ENCODE peak calls at places on chromosomes 6 and 20, in eight cellular contexts. D is RWPE1, Z is WTC11, X is natural killer cell, O is NB4, C is cardiac fibroblast, Y is GM13977, R is A549. J is an unnamed sample.

GRCh38 chr6:157667211-157668033 is 155.6 kb upstream of the SNX9 start:
- DNase-seq in Z (peak), O (peak), X (peak), D (peak), R (peak), C (peak), Y (peak), J (no peak)

GRCh38 chr6:143187173-143187908 is 126.7 kb downstream of the AIG1 start:
- DNase-seq in Y (no peak), O (no peak), D (peak), R (no peak), C (peak), Z (no peak), X (no peak), J (no peak)

GRCh38 chr6:159691133-159691962 is 1.7 kb downstream of the SOD2 start:
- DNase-seq in C (peak), D (peak), X (no peak), O (peak), R (peak), Z (no peak), Y (peak), J (no peak)

GRCh38 chr6:107732461-107732860 is 91.7 kb downstream of the SCML4 start:
- DNase-seq in Y (no peak), O (no peak), X (no peak), Z (no peak), R (no peak), D (no peak), C (no peak), J (peak)

GRCh38 chr6:15389759-15390723 is 144.2 kb downstream of the JARID2 start:
- DNase-seq in X (no peak), O (peak), R (peak), D (no peak), C (peak), Y (peak), Z (peak), J (no peak)

GRCh38 chr6:122372647-122373046 is 26.8 kb upstream of the HSF2 start:
- DNase-seq in C (peak), D (no peak), Y (no peak), X (no peak), R (no peak), O (peak), Z (no peak), J (no peak)

GRCh38 chr6:151807513-151808330 is at the start of gene ESR1:
- DNase-seq in O (no peak), R (no peak), Y (peak), X (no peak), Z (peak), C (peak), D (peak), J (no peak)

GRCh38 chr6:125534430-125535263 is 214.8 kb upstream of the HEY2 start:
- DNase-seq in Y (no peak), O (no peak), C (no peak), D (no peak), X (no peak), Z (no peak), R (no peak), J (no peak)

GRCh38 chr6:110250058-110250457 is 69.8 kb downstream of the CDC40 start:
- DNase-seq in C (no peak), O (no peak), Y (no peak), D (no peak), X (no peak), Z (no peak), R (no peak), J (no peak)

GRCh38 chr6:104642871-104643270 is 216.8 kb downstream of the HACE1 start:
- DNase-seq in Y (no peak), R (no peak), D (no peak), O (no peak), Z (no peak), C (peak), X (no peak), J (no peak)

GRCh38 chr6:13190391-13190790 is 137.9 kb downstream of the TBC1D7 start:
- DNase-seq in X (no peak), C (peak), Y (no peak), O (no peak), Z (no peak), R (no peak), D (no peak), J (peak)

GRCh38 chr6:52904562-52905279 is 4.8 kb downstream of the GSTA3 start:
- DNase-seq in R (peak), Y (no peak), C (peak), D (no peak), O (peak), X (no peak), Z (peak), J (no peak)

GRCh38 chr20:1164871-1165270 is 19.9 kb downstream of the TMEM74B start:
- DNase-seq in R (no peak), C (no peak), D (no peak), O (no peak), Y (no peak), Z (no peak), X (no peak), J (peak)

GRCh38 chr6:166172546-166172945 is 4.9 kb upstream of the TBXT start:
- DNase-seq in Z (no peak), Y (no peak), O (no peak), R (no peak), D (no peak), X (no peak), C (no peak), J (no peak)

GRCh38 chr6:5133943-5134342 is 48.8 kb downstream of the PPP1R3G start:
- DNase-seq in Y (no peak), O (no peak), R (no peak), X (no peak), D (no peak), Z (no peak), C (no peak), J (no peak)

GRCh38 chr20:53183181-53183580 is 211.0 kb downstream of the TSHZ2 start:
- DNase-seq in O (no peak), X (no peak), Z (no peak), R (no peak), C (no peak), Y (no peak), D (no peak), J (no peak)

GRCh38 chr20:1178623-1179022 is 6.2 kb downstream of the TMEM74B start:
- DNase-seq in Y (no peak), O (no peak), C (no peak), Z (no peak), R (no peak), D (no peak), X (no peak), J (no peak)

GRCh38 chr6:157428418-157429202 is 47.6 kb downstream of the ZDHHC14 start:
- DNase-seq in C (no peak), Y (no peak), D (peak), X (no peak), O (no peak), R (peak), Z (no peak), J (no peak)

GRCh38 chr20:33203444-33203843 is 13.7 kb upstream of the BPIFA3 start:
- DNase-seq in X (no peak), D (no peak), C (no peak), R (no peak), Z (no peak), O (no peak), Y (no peak), J (no peak)

GRCh38 chr6:160933256-160933655 is 58.3 kb upstream of the MAP3K4 start:
- DNase-seq in Z (peak), C (no peak), X (no peak), D (no peak), R (no peak), O (no peak), Y (no peak), J (no peak)

GRCh38 chr6:154474636-154475428 is 35.7 kb downstream of the CNKSR3 start:
- DNase-seq in D (peak), C (peak), Y (no peak), X (no peak), Z (no peak), O (no peak), R (peak), J (no peak)

GRCh38 chr6:74731204-74731603 is 474.6 kb downstream of the COL12A1 start:
- DNase-seq in R (no peak), D (no peak), Z (no peak), O (no peak), C (peak), Y (no peak), X (no peak), J (no peak)

GRCh38 chr20:62517901-62518610 is 42.3 kb upstream of the GATA5 start:
- DNase-seq in D (no peak), X (no peak), C (no peak), R (no peak), Z (no peak), Y (no peak), O (no peak), J (no peak)

GRCh38 chr20:60486345-60486744 is 528.1 kb downstream of the CDH26 start:
- DNase-seq in X (no peak), O (no peak), Z (no peak), Y (no peak), D (no peak), C (no peak), R (no peak), J (no peak)

GRCh38 chr6:39317256-39317655 is 3.0 kb upstream of the KCNK17 start:
- DNase-seq in Z (no peak), O (no peak), X (no peak), D (no peak), R (no peak), Y (no peak), C (no peak), J (no peak)

GRCh38 chr6:169087436-169088046 is 166.1 kb downstream of the THBS2 start:
- DNase-seq in C (peak), O (no peak), R (no peak), D (no peak), Y (no peak), Z (no peak), X (no peak), J (no peak)

GRCh38 chr20:3702992-3703391 is 9.4 kb downstream of the SIGLEC1 start:
- DNase-seq in R (no peak), X (no peak), Y (no peak), Z (no peak), D (no peak), O (no peak), C (no peak), J (no peak)

GRCh38 chr6:146974346-146974745 is 229.9 kb upstream of the STXBP5 start:
- DNase-seq in Y (no peak), O (no peak), C (peak), X (no peak), D (no peak), Z (no peak), R (no peak), J (no peak)

GRCh38 chr20:21027569-21027968 is 78.6 kb downstream of the LINC00237 start:
- DNase-seq in X (no peak), R (peak), O (peak), D (no peak), C (no peak), Y (no peak), Z (peak), J (no peak)
- TF ChIP-seq CTCF in X (no peak), R (no peak), O (peak), D (no peak), C (no peak), Y (no peak), Z (no peak), J (no peak)

GRCh38 chr20:46433051-46433450 is 26.6 kb upstream of the ELMO2 start:
- DNase-seq in D (no peak), Z (no peak), X (no peak), R (no peak), C (no peak), O (no peak), Y (no peak), J (no peak)

GRCh38 chr20:46439837-46440236 is 33.4 kb upstream of the ELMO2 start:
- DNase-seq in R (no peak), Y (no peak), O (no peak), Z (no peak), D (no peak), C (no peak), X (no peak), J (no peak)

GRCh38 chr20:46435146-46435545 is 28.7 kb upstream of the ELMO2 start:
- DNase-seq in R (no peak), C (no peak), Y (no peak), Z (no peak), D (no peak), O (no peak), X (no peak), J (no peak)

GRCh38 chr20:46434597-46434996 is 28.2 kb upstream of the ELMO2 start:
- DNase-seq in D (no peak), O (no peak), Z (no peak), Y (no peak), X (no peak), C (no peak), R (no peak), J (peak)

GRCh38 chr20:46438156-46438750 is 31.8 kb upstream of the ELMO2 start:
- DNase-seq in O (peak), Y (peak), X (no peak), C (peak), D (peak), R (peak), Z (no peak), J (no peak)
- TF ChIP-seq CTCF in O (peak), Y (peak), X (no peak), C (peak), D (no peak), R (peak), Z (no peak), J (peak)

GRCh38 chr20:9021216-9021615 is 47.7 kb upstream of the PLCB4 start:
- DNase-seq in O (no peak), Y (no peak), X (no peak), C (no peak), R (no peak), Z (no peak), D (no peak), J (no peak)

GRCh38 chr20:9024596-9024995 is 44.3 kb upstream of the PLCB4 start:
- DNase-seq in X (no peak), D (no peak), Y (no peak), C (no peak), R (no peak), O (no peak), Z (no peak), J (no peak)

GRCh38 chr20:9022361-9022760 is 46.5 kb upstream of the PLCB4 start:
- DNase-seq in O (no peak), C (no peak), D (no peak), X (no peak), Z (no peak), Y (no peak), R (no peak), J (no peak)

GRCh38 chr20:9019833-9020232 is 49.1 kb upstream of the PLCB4 start:
- DNase-seq in O (no peak), R (no peak), Y (no peak), X (no peak), D (no peak), Z (no peak), C (no peak), J (no peak)

DNA sequence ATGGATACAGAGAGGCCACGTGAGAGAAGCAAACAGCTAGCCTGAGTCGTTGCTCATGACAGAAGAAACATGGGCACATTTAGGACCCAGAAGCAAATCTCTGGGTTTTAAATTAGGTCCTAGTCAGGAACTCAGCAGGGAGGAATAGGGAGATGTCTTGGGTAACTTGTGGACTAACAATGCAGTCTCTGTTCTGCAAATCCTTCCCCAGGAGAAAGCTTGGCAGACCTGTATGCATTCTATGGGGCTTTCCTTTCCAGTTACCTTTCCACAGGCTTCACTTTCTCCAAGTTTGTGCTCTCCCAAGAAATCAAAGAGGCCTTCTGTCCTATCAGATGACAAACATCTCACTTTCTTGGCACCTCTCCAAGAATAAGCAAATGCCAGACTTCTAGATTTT is 47.2 kb upstream of the PLCB4 start:
- DNase-seq in D (no peak), X (no peak), Y (no peak), C (peak), Z (no peak), R (peak), O (no peak), J (no peak)
- TF ChIP-seq CTCF in D (no peak), X (no peak), Y (no peak), C (no peak), Z (no peak), R (no peak), O (no peak), J (no peak)

DNA sequence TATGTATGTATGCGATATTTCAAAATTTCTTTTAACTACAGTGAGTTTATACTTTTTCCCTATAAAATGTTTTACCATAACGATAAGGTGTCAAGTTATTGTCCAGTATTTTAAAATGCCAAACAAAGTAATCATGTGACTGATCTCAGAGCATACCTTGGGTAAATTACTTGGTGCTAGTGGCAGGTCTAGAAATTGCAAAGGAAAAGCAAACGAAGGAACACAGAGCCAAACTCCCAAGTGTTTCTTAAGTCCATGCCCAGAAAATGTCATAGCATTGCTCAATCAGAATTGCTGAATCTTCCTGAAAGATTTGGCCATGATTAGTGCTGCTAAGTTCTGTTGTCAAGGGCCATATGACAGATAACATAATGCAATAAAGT is 77.5 kb downstream of the CAP2 start:
- DNase-seq in C (peak), Y (no peak), Z (no peak), R (peak), D (no peak), O (peak), X (no peak), J (no peak)
- TF ChIP-seq CTCF in C (no peak), Y (no peak), Z (no peak), R (no peak), D (no peak), O (no peak), X (no peak), J (no peak)

GRCh38 chr20:49396230-49396629 is 86.2 kb downstream of the KCNB1 start:
- DNase-seq in O (no peak), R (no peak), Z (no peak), C (no peak), Y (no peak), X (no peak), D (no peak), J (no peak)
- TF ChIP-seq CTCF in O (no peak), R (no peak), Z (no peak), C (peak), Y (no peak), X (no peak), D (no peak), J (peak)

J was measured in osteocyte.